ENCODE peak calls at places on chromosome 13, in eight cellular contexts. V is uterus; L is esophagus squamous epithelium; H is heart right ventricle; O is AG10803; F is CD8-positive, alpha-beta T cell; Q is thyroid gland; P is GM13976. N is an unnamed sample.

GRCh38 chr13:90105276-90105675 is 1242.2 kb upstream of the MIR17HG start:
- DNase-seq in L (no peak), V (no peak), O (peak; percentile 56), H (no peak), P (no peak), F (no peak), Q (no peak), N (no peak)

GRCh38 chr13:41811588-41812021 is 149.3 kb downstream of the VWA8 start:
- DNase-seq in P (peak; percentile 7), F (no peak), Q (no peak), O (no peak), V (no peak), L (no peak), H (no peak), N (no peak)

GRCh38 chr13:39105110-39105509 is 66.9 kb downstream of the NHLRC3 start:
- DNase-seq in L (no peak), O (peak; percentile 6), F (no peak), P (no peak), V (no peak), Q (no peak), H (no peak), N (no peak)

GRCh38 chr13:24693862-24694471 is 13.8 kb downstream of the ATP12A start:
- DNase-seq in L (no peak), V (no peak), F (no peak), Q (peak; percentile 65), O (peak; percentile 31), H (peak; percentile 38), P (peak; percentile 81), N (peak; percentile 61)

GRCh38 chr13:85798999-85799646 is at the start of gene SLITRK6:
- DNase-seq in Q (no peak), H (no peak), F (no peak), P (no peak), V (no peak), L (no peak), O (no peak), N (peak; percentile 11)

GRCh38 chr13:112890316-112891131 is 78.5 kb upstream of the MCF2L start:
- DNase-seq in F (no peak), O (no peak), L (no peak), Q (no peak), H (no peak), V (no peak), P (no peak), N (no peak)

GRCh38 chr13:19048381-19048780 is 133.2 kb downstream of the TUBA3C start:
- DNase-seq in Q (no peak), V (no peak), L (no peak), F (no peak), P (no peak), O (no peak), H (no peak), N (no peak)

GRCh38 chr13:75359266-75359665 is 122.7 kb downstream of the TBC1D4 start:
- DNase-seq in Q (no peak), H (no peak), P (no peak), V (no peak), F (no peak), O (peak; percentile 92), L (no peak), N (no peak)

GRCh38 chr13:26300140-26300539 is 46.2 kb downstream of the CDK8 start:
- DNase-seq in H (no peak), V (no peak), L (no peak), O (peak; percentile 31), F (no peak), P (no peak), Q (no peak), N (no peak)

GRCh38 chr13:51928231-51928630 is 66.5 kb downstream of the CCDC70 start:
- DNase-seq in H (peak; percentile 31), Q (no peak), P (no peak), F (no peak), L (no peak), V (no peak), O (no peak), N (no peak)

GRCh38 chr13:26558074-26558805 is 757 bp downstream of the WASF3 start:
- DNase-seq in Q (peak; percentile 24), P (peak; percentile 24), F (no peak), H (no peak), V (peak; percentile 22), L (no peak), O (peak; percentile 26), N (peak; percentile 46)

GRCh38 chr13:25933520-25933919 is 118.3 kb downstream of the SHISA2 start:
- DNase-seq in F (no peak), L (no peak), P (no peak), V (no peak), Q (peak; percentile 4), H (no peak), O (no peak), N (no peak)

GRCh38 chr13:74465279-74465678 is 331.1 kb upstream of the KLF12 start:
- DNase-seq in H (no peak), Q (no peak), F (no peak), V (no peak), P (no peak), L (no peak), O (no peak), N (no peak)

GRCh38 chr13:79212064-79212619 is 193.9 kb downstream of the RBM26 start:
- DNase-seq in O (no peak), V (no peak), P (no peak), Q (no peak), H (no peak), F (no peak), L (no peak), N (no peak)

GRCh38 chr13:23654111-23655110 is 84.2 kb downstream of the TNFRSF19 start:
- DNase-seq in H (peak; percentile 64), F (no peak), V (no peak), O (peak; percentile 16), P (no peak), L (no peak), Q (no peak), N (no peak)

GRCh38 chr13:69857188-69857821 is 250.3 kb upstream of the ATXN8OS start:
- DNase-seq in V (no peak), Q (no peak), O (peak; percentile 9), F (no peak), L (no peak), H (no peak), P (no peak), N (peak; percentile 12)

GRCh38 chr13:104648291-104648690 is 1582.1 kb upstream of the SLC10A2 start:
- DNase-seq in F (no peak), H (no peak), O (no peak), L (no peak), Q (no peak), V (no peak), P (no peak), N (peak; percentile 1)

GRCh38 chr13:106467406-106468122 is 67.9 kb downstream of the EFNB2 start:
- DNase-seq in V (no peak), F (no peak), L (no peak), P (no peak), Q (no peak), O (no peak), H (no peak), N (peak; percentile 29)

GRCh38 chr13:55000043-55000442 is 1971.4 kb downstream of the OLFM4 start:
- DNase-seq in V (no peak), P (no peak), Q (no peak), O (no peak), L (no peak), H (no peak), F (no peak), N (no peak)

GRCh38 chr13:48595330-48596127 is 58.2 kb upstream of the CYSLTR2 start:
- DNase-seq in L (no peak), O (peak; percentile 47), Q (peak; percentile 61), H (peak; percentile 79), F (peak; percentile 21), V (peak; percentile 38), P (peak; percentile 31), N (no peak)

DNA sequence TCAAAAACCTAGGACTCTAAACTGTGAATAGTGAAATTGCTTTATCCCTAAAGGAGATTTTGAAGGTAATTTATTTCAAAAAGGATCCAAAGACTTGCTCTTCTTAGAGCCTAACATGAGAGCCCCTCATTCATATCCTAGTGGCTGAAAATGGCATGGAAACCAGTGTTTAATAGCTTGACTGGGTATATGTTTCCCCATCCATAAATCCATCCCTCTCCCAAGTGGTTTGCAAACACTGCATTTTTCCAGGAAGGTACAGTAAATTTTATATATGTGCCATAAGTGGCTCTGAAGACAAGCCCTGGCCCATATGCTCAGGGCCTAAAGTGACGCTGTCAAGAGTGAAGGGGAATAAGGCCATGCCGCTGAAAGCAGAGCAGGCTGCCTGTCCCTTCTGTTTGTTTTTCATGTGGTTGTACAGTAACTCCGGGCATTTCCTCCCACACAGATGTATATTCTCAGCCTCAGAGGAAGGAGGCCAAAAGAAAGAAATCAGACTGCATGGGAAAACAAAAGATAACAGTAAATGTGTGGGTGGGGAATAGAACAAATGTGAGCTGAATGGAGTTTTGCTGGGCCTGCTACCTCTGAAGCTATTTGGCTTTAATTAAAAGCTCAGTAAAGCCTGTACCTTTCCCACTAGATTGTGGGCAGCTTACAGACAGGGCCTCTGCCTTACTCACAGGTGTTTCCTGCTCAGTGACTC is 181.9 kb downstream of the PCDH9 start:
- DNase-seq in H (no peak), L (no peak), F (no peak), O (peak; percentile 8), P (peak; percentile 16), Q (no peak), V (no peak), N (no peak)
- TF ChIP-seq CTCF in H (no peak), L (no peak), F (no peak), O (no peak), P (no peak), Q (no peak), V (no peak), N (no peak)

GRCh38 chr13:46715363-46715762 is 81.6 kb downstream of the ESD start:
- DNase-seq in P (no peak), Q (no peak), V (no peak), H (no peak), F (no peak), O (no peak), L (no peak), N (no peak)

GRCh38 chr13:46717275-46717674 is 79.7 kb downstream of the ESD start:
- DNase-seq in V (no peak), L (no peak), H (no peak), F (no peak), P (no peak), Q (no peak), O (no peak), N (no peak)

GRCh38 chr13:46716821-46717220 is 80.1 kb downstream of the ESD start:
- DNase-seq in H (no peak), L (no peak), V (no peak), F (no peak), O (peak; percentile 17), P (no peak), Q (no peak), N (no peak)

GRCh38 chr13:46712524-46712923 is 84.4 kb downstream of the ESD start:
- DNase-seq in H (no peak), Q (no peak), O (no peak), V (no peak), L (no peak), F (no peak), P (no peak), N (no peak)
- TF ChIP-seq CTCF in H (no peak), Q (no peak), O (no peak), V (no peak), L (no peak), F (no peak), P (no peak), N (no peak)

GRCh38 chr13:45113809-45114208 is 6.5 kb upstream of the GTF2F2 start:
- DNase-seq in O (no peak), P (no peak), H (no peak), Q (no peak), F (no peak), V (no peak), L (no peak), N (no peak)
- TF ChIP-seq CTCF in O (no peak), P (no peak), H (no peak), Q (no peak), F (no peak), V (no peak), L (no peak), N (no peak)

GRCh38 chr13:35953537-35954206 is 177.5 kb downstream of the DCLK1 start:
- DNase-seq in F (no peak), P (no peak), O (peak; percentile 98), L (no peak), V (peak; percentile 85), Q (peak; percentile 42), H (peak; percentile 90), N (peak; percentile 52)
- TF ChIP-seq CTCF in F (no peak), P (no peak), O (peak; percentile 84), L (peak; percentile 36), V (peak; percentile 72), Q (no peak), H (peak; percentile 57), N (peak; percentile 76)

N was measured in nephron progenitor cell.